ENCODE peak calls at places on chromosomes 1 and 21, in five cellular contexts. E is adrenal gland, O is lower leg skin, R is IMR-90, C is heart left ventricle. G is an unnamed sample.

GRCh38 chr1:9181990-9182783 is 52.4 kb upstream of the H6PD start:
- DNase-seq in R (no peak), C (no peak), E (no peak), O (no peak), G (no peak)

GRCh38 chr1:206012086-206012859 is 9.1 kb upstream of the RAB7B start:
- DNase-seq in C (peak), R (no peak), E (peak), O (peak), G (peak)

GRCh38 chr1:18646776-18647410 is 16.2 kb downstream of the PAX7 start:
- DNase-seq in E (no peak), O (no peak), R (no peak), C (no peak), G (no peak)

GRCh38 chr1:53349369-53349705 is 21.5 kb upstream of the LRP8 start:
- DNase-seq in C (peak), R (no peak), O (no peak), E (no peak), G (no peak)

GRCh38 chr21:28688381-28688780 is 304.3 kb downstream of the LTN1 start:
- DNase-seq in E (no peak), O (no peak), R (no peak), C (no peak), G (no peak)

GRCh38 chr21:29117372-29117955 is 13.0 kb upstream of the MAP3K7CL start:
- DNase-seq in O (no peak), E (no peak), R (no peak), C (no peak), G (no peak)

GRCh38 chr1:82225407-82226197 is 424.9 kb downstream of the ADGRL2 start:
- DNase-seq in O (no peak), R (no peak), E (no peak), C (no peak), G (no peak)

GRCh38 chr1:119367332-119368124 is 1.1 kb upstream of the HAO2 start:
- DNase-seq in E (no peak), O (no peak), R (peak), C (no peak), G (no peak)

GRCh38 chr1:201019321-201019977 is 4.1 kb downstream of the KIF21B start:
- DNase-seq in E (peak), R (no peak), C (peak), O (peak), G (peak)

GRCh38 chr1:53715478-53715877 is 23.5 kb downstream of the GLIS1 start:
- DNase-seq in E (no peak), O (no peak), R (peak), C (no peak), G (no peak)

GRCh38 chr1:39105061-39105840 is 79.1 kb downstream of the NDUFS5 start:
- DNase-seq in R (peak), E (peak), C (peak), O (peak), G (no peak)

GRCh38 chr1:39104158-39105060 is 78.3 kb downstream of the NDUFS5 start:
- DNase-seq in C (no peak), E (peak), O (no peak), R (no peak), G (no peak)

GRCh38 chr1:39107891-39108290 is 81.7 kb downstream of the NDUFS5 start:
- DNase-seq in O (no peak), E (no peak), C (no peak), R (no peak), G (no peak)

GRCh38 chr1:39106949-39107740 is 81.0 kb downstream of the NDUFS5 start:
- DNase-seq in C (no peak), O (no peak), R (no peak), E (no peak), G (no peak)

GRCh38 chr1:39105841-39106765 is 80.0 kb downstream of the NDUFS5 start:
- DNase-seq in C (peak), O (no peak), R (no peak), E (peak), G (no peak)
- TF ChIP-seq POLR2A in C (no peak), O (no peak), R (no peak), E (no peak), G (no peak)

DNA sequence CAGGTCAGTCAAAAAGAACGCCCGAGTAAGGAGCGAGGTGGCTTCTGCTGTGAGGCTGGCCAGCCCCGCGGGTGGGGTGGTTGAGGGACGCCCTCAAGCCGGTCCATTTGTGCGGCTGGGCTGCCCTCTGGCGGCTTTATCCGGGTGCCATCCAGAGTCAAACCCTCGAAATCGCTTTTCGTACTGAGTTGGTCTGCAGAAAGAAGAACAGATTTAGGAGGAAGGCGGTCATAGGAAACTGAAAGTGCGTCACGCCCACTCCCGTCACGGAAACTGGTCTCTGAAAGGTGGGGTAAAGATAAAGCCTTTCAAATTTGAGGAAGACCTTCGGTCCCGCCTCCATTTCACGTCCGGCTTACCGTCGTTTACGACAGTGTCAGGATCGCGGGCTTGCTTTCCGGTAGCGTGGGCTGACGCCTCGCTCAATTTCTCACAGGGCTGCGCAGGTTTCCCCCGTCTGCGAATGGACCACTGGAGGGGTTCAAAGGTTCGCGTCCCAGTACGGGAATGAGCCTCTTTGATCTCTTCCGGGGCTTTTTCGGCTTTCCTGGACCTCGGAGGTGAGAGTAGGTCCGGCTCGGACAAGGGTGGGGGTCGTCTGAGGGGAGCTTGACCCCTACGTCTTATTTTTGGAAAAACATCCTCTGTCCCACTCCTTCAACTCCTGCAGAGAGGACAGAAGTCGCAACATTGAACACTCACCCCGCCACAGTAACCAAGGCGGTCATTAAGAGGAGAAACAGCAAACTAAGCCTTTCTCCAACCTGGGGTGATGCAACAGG is at the start of gene HAX1:
- DNase-seq in C (peak), O (peak), E (peak), R (peak), G (peak)
- TF ChIP-seq POLR2A in C (no peak), O (peak), E (no peak), R (peak), G (no peak)

GRCh38 chr1:238201992-238202391 is 311.3 kb upstream of the ZP4 start:
- DNase-seq in E (no peak), O (no peak), R (no peak), C (no peak), G (no peak)
- TF ChIP-seq POLR2A in E (no peak), O (no peak), R (no peak), C (no peak), G (no peak)

DNA sequence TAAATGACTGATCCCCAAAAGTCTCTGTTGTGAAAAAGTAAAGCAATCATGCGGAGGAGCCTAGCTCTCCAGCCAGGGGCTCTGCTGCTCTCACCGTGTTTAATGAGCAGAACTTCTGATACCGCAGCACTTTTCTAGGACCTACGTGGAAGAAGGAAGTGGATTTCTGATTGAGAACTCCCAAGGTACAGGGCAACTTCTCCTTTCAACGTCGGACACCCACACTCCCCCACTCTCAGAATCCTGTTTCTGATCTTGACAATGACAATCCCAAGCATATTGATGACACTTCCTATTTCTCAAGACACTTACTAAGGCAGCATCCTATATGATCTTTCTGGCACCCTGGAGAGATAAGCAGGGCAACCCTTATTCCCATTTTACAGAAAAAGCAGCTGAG is 78.4 kb downstream of the PROX1 start:
- DNase-seq in C (no peak), E (no peak), O (no peak), R (no peak), G (no peak)
- TF ChIP-seq POLR2A in C (no peak), E (no peak), O (no peak), R (no peak), G (no peak)

DNA sequence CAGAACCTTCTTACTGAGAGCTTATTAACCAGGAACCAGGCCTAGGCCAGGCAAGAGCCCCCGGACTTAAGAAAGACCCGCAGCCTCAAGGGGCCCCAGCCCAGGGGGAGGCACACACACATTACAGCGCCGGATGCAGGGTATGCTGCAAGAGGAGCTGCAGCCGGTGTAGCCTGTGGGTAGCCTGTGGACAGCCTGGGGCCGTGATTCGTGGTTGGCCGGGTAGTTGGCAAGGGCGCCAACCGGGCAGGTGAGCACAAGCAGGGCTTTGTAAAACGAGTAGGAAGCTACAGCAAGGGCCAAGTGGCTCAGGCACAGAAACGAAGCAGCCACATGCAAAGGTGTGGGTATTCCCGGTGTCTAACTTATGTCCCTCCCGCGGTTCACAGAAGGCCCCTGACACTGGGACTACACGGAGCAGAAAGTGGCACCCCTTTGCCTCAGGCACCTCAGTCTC is 40.6 kb downstream of the KIAA1614 start:
- DNase-seq in E (no peak), O (peak), R (no peak), C (no peak), G (no peak)
- TF ChIP-seq POLR2A in E (no peak), O (no peak), R (no peak), C (no peak), G (no peak)

G was measured in esophagus squamous epithelium.